ENCODE peak calls at places on chromosomes 5 and 9, in seven cellular contexts. T, A, R, Q, X, L and I are unnamed samples.

GRCh38 chr9:131320031-131320685 is 30.6 kb downstream of the PLPP7 start:
- DNase-seq in T (no peak), A (no peak), R (no peak), Q (no peak), X (no peak), L (no peak), I (no peak)

GRCh38 chr9:112366591-112366990 is 13.3 kb upstream of the HSDL2 start:
- DNase-seq in T (no peak), A (no peak), R (no peak), Q (no peak), X (no peak), L (no peak), I (no peak)

GRCh38 chr5:51380603-51381207 is 2.5 kb upstream of the ISL1 start:
- DNase-seq in T (no peak), A (no peak), R (peak; percentile 56), Q (peak; percentile 34), X (no peak), L (no peak), I (peak; percentile 20)

GRCh38 chr9:130937146-130938076 is 1.6 kb downstream of the FIBCD1 start:
- DNase-seq in T (no peak), A (no peak), R (no peak), Q (no peak), X (no peak), L (no peak), I (no peak)

GRCh38 chr9:111516061-111516465 is 8.9 kb upstream of the ZNF483 start:
- DNase-seq in T (no peak), A (no peak), R (no peak), Q (peak; percentile 5), X (no peak), L (no peak), I (peak; percentile 32)

GRCh38 chr9:34986541-34987047 is 3.0 kb upstream of the DNAJB5 start:
- DNase-seq in T (no peak), A (no peak), R (no peak), Q (peak; percentile 47), X (no peak), L (peak; percentile 72), I (peak; percentile 64)

GRCh38 chr9:73039916-73040263 is 87.0 kb upstream of the ALDH1A1 start:
- DNase-seq in T (no peak), A (no peak), R (no peak), Q (no peak), X (no peak), L (no peak), I (no peak)

GRCh38 chr5:53360811-53361210 is 119.6 kb upstream of the FST start:
- DNase-seq in T (no peak), A (no peak), R (peak; percentile 96), Q (peak; percentile 66), X (peak; percentile 53), L (no peak), I (no peak)

GRCh38 chr9:1303911-1304310 is 253.8 kb downstream of the DMRT2 start:
- DNase-seq in T (no peak), A (no peak), R (no peak), Q (no peak), X (no peak), L (no peak), I (no peak)

GRCh38 chr9:126638571-126639132 is 24.9 kb downstream of the LMX1B start:
- DNase-seq in T (no peak), A (no peak), R (no peak), Q (no peak), X (no peak), L (no peak), I (no peak)

GRCh38 chr5:123156577-123157296 is 67.7 kb downstream of the PRDM6 start:
- DNase-seq in T (no peak), A (no peak), R (peak; percentile 75), Q (no peak), X (peak; percentile 86), L (no peak), I (no peak)

GRCh38 chr5:176151286-176151685 is 86.9 kb upstream of the SIMC1 start:
- DNase-seq in T (no peak), A (no peak), R (peak; percentile 80), Q (no peak), X (peak; percentile 55), L (no peak), I (no peak)